ENCODE peak calls at places on chromosomes 13 and 19, in eight cellular contexts. K is heart left ventricle, Y is esophagus squamous epithelium, U is uterus, H is adrenal gland, Q is suprapubic skin, C is Peyer's patch, D is A549. N is an unnamed sample.

GRCh38 chr19:48962029-48962848 is 2.9 kb upstream of the FTL start:
- DNase-seq in Y (no peak), D (peak), U (no peak), Q (no peak), K (peak), C (peak), H (peak), N (peak)

GRCh38 chr13:99990045-99990977 is 8.7 kb downstream of the ZIC2 start:
- DNase-seq in U (no peak), H (no peak), D (no peak), Q (no peak), Y (no peak), C (no peak), K (no peak), N (no peak)

GRCh38 chr13:111658150-111659100 is 338.0 kb downstream of the TEX29 start:
- DNase-seq in Y (no peak), Q (no peak), H (no peak), U (no peak), D (no peak), K (no peak), C (no peak), N (no peak)

GRCh38 chr13:70310720-70311119 is 202.5 kb upstream of the KLHL1 start:
- DNase-seq in Y (no peak), C (no peak), D (no peak), K (no peak), U (no peak), H (no peak), Q (no peak), N (peak)

GRCh38 chr13:28719656-28720055 is 886 bp upstream of the SLC46A3 start:
- DNase-seq in U (no peak), D (no peak), H (no peak), Y (no peak), C (no peak), Q (no peak), K (no peak), N (no peak)

GRCh38 chr13:39385621-39386231 is 217.3 kb downstream of the LHFPL6 start:
- DNase-seq in D (no peak), Q (no peak), Y (no peak), C (no peak), H (no peak), U (no peak), K (no peak), N (no peak)

GRCh38 chr13:95707442-95708389 is 30.8 kb downstream of the DNAJC3 start:
- DNase-seq in Q (no peak), H (no peak), K (no peak), U (no peak), D (no peak), Y (no peak), C (no peak), N (no peak)

GRCh38 chr19:2166741-2167738 is 3.3 kb downstream of the DOT1L start:
- DNase-seq in Y (no peak), Q (peak), K (peak), H (peak), U (peak), C (peak), D (no peak), N (peak)

GRCh38 chr13:66635526-66635925 is 594.6 kb downstream of the PCDH9 start:
- DNase-seq in K (no peak), U (no peak), Y (no peak), D (no peak), Q (no peak), H (no peak), C (no peak), N (no peak)

GRCh38 chr13:21530656-21531055 is 71.6 kb upstream of the ZDHHC20 start:
- DNase-seq in K (no peak), Q (no peak), D (no peak), H (no peak), U (no peak), C (no peak), Y (no peak), N (no peak)

GRCh38 chr13:113095146-113096051 is 10.2 kb upstream of the F7 start:
- DNase-seq in U (no peak), Q (no peak), H (no peak), Y (no peak), C (no peak), K (no peak), D (no peak), N (no peak)

GRCh38 chr13:27536361-27537101 is 83.8 kb downstream of the LNX2 start:
- DNase-seq in H (no peak), Y (no peak), D (no peak), U (no peak), C (no peak), K (no peak), Q (no peak), N (no peak)

GRCh38 chr19:37718357-37718756 is 1.2 kb downstream of the ZNF607 start:
- DNase-seq in Y (no peak), D (no peak), K (no peak), C (no peak), Q (no peak), U (no peak), H (no peak), N (no peak)

GRCh38 chr19:19488875-19489690 is 26.3 kb downstream of the TSSK6 start:
- DNase-seq in Q (peak), D (peak), H (peak), Y (peak), K (peak), C (peak), U (peak), N (no peak)

GRCh38 chr19:46133101-46133627 is 8.7 kb upstream of the IGFL3 start:
- DNase-seq in H (peak), K (peak), D (no peak), C (no peak), Q (no peak), U (peak), Y (no peak), N (peak)

GRCh38 chr13:98998831-98999634 is 21.2 kb upstream of the DOCK9 start:
- DNase-seq in K (no peak), U (no peak), D (no peak), C (no peak), H (no peak), Y (no peak), Q (no peak), N (no peak)

GRCh38 chr13:98528663-98529064 is 48.2 kb downstream of the STK24 start:
- DNase-seq in C (peak), U (no peak), Y (no peak), Q (no peak), H (peak), K (no peak), D (no peak), N (no peak)

GRCh38 chr19:8399681-8400188 is 9.6 kb downstream of the RAB11B start:
- DNase-seq in Y (no peak), Q (no peak), C (no peak), K (no peak), H (no peak), U (no peak), D (no peak), N (no peak)

GRCh38 chr13:94329754-94330551 is 149.5 kb downstream of the DCT start:
- DNase-seq in Q (no peak), Y (no peak), K (no peak), H (peak), U (peak), D (peak), C (no peak), N (peak)

GRCh38 chr13:90447735-90448103 is 899.8 kb upstream of the MIR17HG start:
- DNase-seq in K (no peak), U (no peak), D (no peak), C (no peak), Y (no peak), Q (no peak), H (no peak), N (no peak)

GRCh38 chr19:55112781-55113569 is 4.5 kb downstream of the PPP1R12C start:
- DNase-seq in K (no peak), U (peak), Q (no peak), C (no peak), Y (no peak), H (no peak), D (no peak), N (no peak)

GRCh38 chr13:94660695-94661324 is 51.5 kb downstream of the SOX21 start:
- DNase-seq in K (no peak), C (no peak), U (no peak), D (peak), H (no peak), Y (no peak), Q (no peak), N (no peak)

GRCh38 chr19:19628499-19629134 is 597 bp upstream of the LPAR2 start:
- DNase-seq in C (peak), K (no peak), U (no peak), D (no peak), H (peak), Q (no peak), Y (no peak), N (peak)

GRCh38 chr19:19113040-19113541 is 25.2 kb downstream of the TMEM161A start:
- DNase-seq in Y (no peak), U (no peak), H (no peak), C (no peak), D (no peak), Q (no peak), K (no peak), N (no peak)

GRCh38 chr13:66940113-66940512 is 290.0 kb downstream of the PCDH9 start:
- DNase-seq in U (no peak), Q (no peak), Y (no peak), C (no peak), D (no peak), H (no peak), K (no peak), N (no peak)

GRCh38 chr13:114065141-114065925 is 67.1 kb downstream of the RASA3 start:
- DNase-seq in Q (peak), C (peak), U (peak), H (peak), D (peak), K (peak), Y (peak), N (peak)

GRCh38 chr19:3687774-3688706 is 12.2 kb downstream of the PIP5K1C start:
- DNase-seq in D (no peak), U (peak), Y (no peak), Q (no peak), K (peak), C (peak), H (no peak), N (peak)

GRCh38 chr19:14496849-14497346 is 971 bp upstream of the GIPC1 start:
- DNase-seq in D (no peak), C (no peak), K (no peak), Y (no peak), H (no peak), U (no peak), Q (no peak), N (no peak)
- H3K4me3 ChIP-seq in D (peak), C (peak), K (peak), Y (peak), H (no peak), U (peak), Q (peak), N (no peak)

GRCh38 chr13:109760951-109761350 is 25.4 kb downstream of the IRS2 start:
- DNase-seq in K (no peak), C (no peak), U (no peak), Q (no peak), Y (no peak), H (no peak), D (no peak), N (no peak)

GRCh38 chr13:109759609-109760008 is 26.8 kb downstream of the IRS2 start:
- DNase-seq in C (no peak), H (no peak), K (no peak), D (no peak), Q (no peak), Y (no peak), U (no peak), N (no peak)

GRCh38 chr13:109758937-109759480 is 27.4 kb downstream of the IRS2 start:
- DNase-seq in K (no peak), U (no peak), D (no peak), Y (no peak), H (no peak), C (no peak), Q (no peak), N (no peak)

GRCh38 chr13:109761695-109762094 is 24.7 kb downstream of the IRS2 start:
- DNase-seq in Q (no peak), U (no peak), D (no peak), C (no peak), H (no peak), K (no peak), Y (no peak), N (no peak)

GRCh38 chr13:109760372-109760771 is 26.0 kb downstream of the IRS2 start:
- DNase-seq in K (no peak), U (no peak), C (no peak), H (no peak), Q (no peak), Y (no peak), D (no peak), N (no peak)
- TF ChIP-seq POLR2A in K (no peak), U (no peak), C (no peak), H (no peak), Q (no peak), Y (no peak), D (no peak), N (no peak)

GRCh38 chr13:109784590-109785140 is 1.7 kb downstream of the IRS2 start:
- DNase-seq in Y (no peak), Q (peak), D (no peak), H (peak), U (peak), K (peak), C (peak), N (peak)

GRCh38 chr13:109783815-109784589 is 2.4 kb downstream of the IRS2 start:
- DNase-seq in C (peak), D (no peak), Q (no peak), H (no peak), Y (no peak), U (no peak), K (no peak), N (no peak)

GRCh38 chr13:109786457-109787134 is at the start of gene IRS2:
- DNase-seq in D (peak), K (peak), C (peak), Q (peak), H (peak), Y (peak), U (peak), N (peak)

GRCh38 chr13:109785892-109786450 is 412 bp downstream of the IRS2 start:
- DNase-seq in Q (no peak), H (no peak), Y (no peak), D (no peak), C (no peak), U (no peak), K (no peak), N (no peak)

DNA sequence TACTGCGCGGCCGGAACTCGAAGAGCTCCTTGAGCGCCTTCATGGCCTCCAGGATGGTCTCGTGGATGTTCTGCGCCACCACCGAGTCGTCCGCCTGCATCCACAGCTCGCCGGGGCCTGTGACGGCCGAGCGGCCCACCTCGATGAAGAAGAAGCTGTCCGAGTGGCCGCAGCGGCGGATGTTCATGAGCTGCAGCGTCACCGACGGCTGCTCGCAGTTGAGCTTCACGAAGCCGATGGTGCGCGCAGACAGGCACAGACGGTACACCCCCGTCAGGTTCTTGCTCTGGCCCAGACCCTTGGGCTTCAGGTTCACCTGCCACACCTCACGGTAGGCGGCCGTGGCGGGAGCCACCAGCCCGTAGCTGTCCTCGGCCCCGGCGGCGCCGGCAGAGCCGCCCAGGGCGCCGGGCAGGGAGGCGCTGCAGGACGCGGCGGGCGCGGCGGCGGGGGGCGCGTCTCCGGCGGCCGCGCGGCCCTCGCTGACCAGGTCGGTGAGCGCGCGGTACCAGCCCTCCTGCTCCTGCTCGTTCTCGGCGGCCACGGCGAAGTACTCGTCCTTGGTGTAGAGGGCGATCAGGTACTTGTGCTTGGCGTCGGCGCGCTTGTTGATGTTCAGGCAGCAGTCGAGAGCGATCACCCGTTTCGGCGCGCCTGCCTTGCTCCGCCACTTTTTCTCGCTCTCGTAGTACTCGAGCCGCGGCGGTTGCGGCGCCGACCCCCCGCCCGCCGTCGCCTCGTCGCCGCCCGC is 1.1 kb downstream of the IRS2 start:
- DNase-seq in K (peak), D (no peak), H (peak), Q (peak), U (peak), Y (no peak), C (peak), N (no peak)
- H3K4me3 ChIP-seq in K (peak), D (peak), H (peak), Q (peak), U (peak), Y (peak), C (peak), N (peak)

GRCh38 chr19:38731654-38732301 is 12.5 kb downstream of the CAPN12 start:
- DNase-seq in H (no peak), U (no peak), Q (no peak), Y (no peak), C (peak), D (no peak), K (no peak), N (peak)

GRCh38 chr19:38729653-38730469 is 14.4 kb downstream of the CAPN12 start:
- DNase-seq in Y (no peak), H (peak), D (peak), Q (no peak), U (peak), K (peak), C (peak), N (peak)

GRCh38 chr19:38728752-38729541 is 15.3 kb downstream of the CAPN12 start:
- DNase-seq in C (no peak), H (no peak), Y (no peak), D (no peak), K (peak), Q (no peak), U (peak), N (peak)

GRCh38 chr19:38730470-38730730 is 13.9 kb downstream of the CAPN12 start:
- DNase-seq in D (no peak), Q (no peak), H (no peak), Y (no peak), K (no peak), C (no peak), U (no peak), N (peak)

GRCh38 chr19:38730731-38731589 is 13.3 kb downstream of the CAPN12 start:
- DNase-seq in C (peak), H (no peak), K (no peak), Q (no peak), U (peak), D (no peak), Y (no peak), N (peak)
- TF ChIP-seq POLR2A in C (peak), H (no peak), K (no peak), Q (no peak), U (no peak), D (no peak), Y (no peak), N (no peak)

GRCh38 chr19:44451687-44452086 is 3.4 kb upstream of the ZNF229 start:
- DNase-seq in Q (no peak), Y (no peak), D (no peak), K (no peak), H (no peak), C (no peak), U (no peak), N (no peak)
- H3K4me3 ChIP-seq in Q (no peak), Y (no peak), D (no peak), K (no peak), H (no peak), C (no peak), U (no peak), N (no peak)

GRCh38 chr13:25174304-25174703 is 2.2 kb upstream of the AMER2 start:
- DNase-seq in H (no peak), U (no peak), C (no peak), K (no peak), D (no peak), Q (no peak), Y (no peak), N (no peak)
- TF ChIP-seq POLR2A in H (no peak), U (no peak), C (no peak), K (no peak), D (no peak), Q (no peak), Y (no peak), N (no peak)

GRCh38 chr19:58079792-58080191 is 18.2 kb downstream of the ZSCAN18 start:
- DNase-seq in Q (no peak), D (no peak), U (no peak), C (no peak), K (no peak), H (no peak), Y (no peak), N (no peak)

GRCh38 chr19:58086825-58087710 is 11.0 kb downstream of the ZSCAN18 start:
- DNase-seq in C (no peak), U (no peak), H (no peak), Y (no peak), Q (no peak), D (no peak), K (no peak), N (no peak)

GRCh38 chr19:58085348-58085875 is 12.6 kb downstream of the ZSCAN18 start:
- DNase-seq in Y (no peak), C (no peak), U (no peak), Q (no peak), K (no peak), H (no peak), D (no peak), N (no peak)

GRCh38 chr19:58088521-58089052 is 9.4 kb downstream of the ZSCAN18 start:
- DNase-seq in U (no peak), Y (no peak), Q (no peak), K (no peak), H (no peak), D (no peak), C (no peak), N (no peak)

GRCh38 chr19:58084596-58085347 is 13.3 kb downstream of the ZSCAN18 start:
- DNase-seq in Y (no peak), H (no peak), K (no peak), D (no peak), Q (no peak), U (no peak), C (no peak), N (no peak)
- H3K4me3 ChIP-seq in Y (no peak), H (no peak), K (no peak), D (no peak), Q (no peak), U (no peak), C (no peak), N (no peak)

GRCh38 chr13:38349386-38350113 is at the start of gene UFM1:
- DNase-seq in C (peak), U (peak), H (peak), K (peak), D (peak), Q (peak), Y (peak), N (peak)
- TF ChIP-seq POLR2A in C (peak), U (peak), H (peak), K (no peak), D (peak), Q (peak), Y (no peak), N (peak)

DNA sequence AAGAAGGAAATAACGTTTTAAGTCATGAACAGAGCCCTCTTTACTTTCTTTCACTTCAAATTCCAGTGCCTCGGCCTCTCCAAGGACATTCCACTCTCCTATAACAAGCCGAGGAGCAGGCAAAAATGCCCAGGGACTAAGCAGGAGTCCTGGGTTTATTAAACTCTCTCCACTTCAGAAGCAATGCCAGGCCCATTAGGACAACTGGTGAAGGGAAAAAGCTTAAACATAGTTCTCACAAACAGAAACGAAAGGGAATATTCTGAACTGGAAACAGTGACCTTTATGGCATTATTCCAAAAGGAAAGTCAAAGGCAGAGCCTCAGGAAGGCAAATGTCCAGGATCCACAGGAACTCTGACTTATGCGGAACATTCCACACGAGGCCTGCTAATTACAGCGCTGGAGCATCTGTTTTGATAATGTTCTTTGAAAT is 30.9 kb upstream of the MED4 start:
- DNase-seq in D (no peak), Y (no peak), K (peak), Q (no peak), U (peak), C (no peak), H (peak), N (no peak)
- H3K4me3 ChIP-seq in D (no peak), Y (no peak), K (no peak), Q (no peak), U (no peak), C (no peak), H (no peak), N (no peak)

DNA sequence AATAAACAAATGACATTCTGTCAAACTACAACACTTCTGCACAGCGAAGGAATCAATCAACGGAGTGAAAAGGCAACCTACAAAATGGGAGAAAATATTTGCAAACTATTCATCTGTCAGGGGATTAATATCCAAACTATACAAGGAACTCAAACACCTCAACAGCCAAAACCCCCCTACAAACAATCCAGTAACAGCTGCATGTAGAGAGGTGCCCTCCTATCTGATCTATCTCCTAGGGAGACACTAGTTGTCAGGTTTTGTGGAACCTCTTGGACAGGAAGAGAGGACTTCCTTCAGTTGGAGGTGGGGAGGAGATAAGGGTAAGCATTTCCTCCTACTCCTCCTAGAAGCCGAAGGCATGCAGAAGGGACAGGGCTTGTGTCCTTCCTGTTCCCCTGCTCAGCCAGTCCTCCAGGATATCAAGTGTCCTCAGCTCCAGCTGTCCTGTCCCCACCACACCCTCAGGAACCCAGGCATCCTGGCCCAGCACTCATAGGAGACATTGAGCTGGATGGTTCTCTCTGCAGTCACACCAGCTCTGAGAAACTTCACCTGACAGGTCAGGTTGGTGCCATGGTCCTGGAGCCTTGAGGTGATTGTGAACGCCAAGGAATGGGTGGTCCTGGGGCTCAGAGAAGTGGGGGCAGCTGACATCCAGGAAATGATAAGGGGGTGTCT is 9.8 kb upstream of the SIGLEC8 start:
- DNase-seq in Y (no peak), U (no peak), H (no peak), C (peak), Q (no peak), D (no peak), K (no peak), N (no peak)
- TF ChIP-seq POLR2A in Y (no peak), U (no peak), H (no peak), C (no peak), Q (no peak), D (no peak), K (no peak), N (no peak)